ENCODE peak calls at places on chromosomes 16 and 17, in six cellular contexts. S is mammary epithelial cell; R is tibial nerve; Q is CD8-positive, alpha-beta T cell; G is adrenal gland; V is HCT116. N is an unnamed sample. For H3K4me1, the result is how much of the 10 kb centered on the place peaks cover.

GRCh38 chr17:65071861-65072260 is 15.3 kb upstream of the GNA13 start:
- DNase-seq in S (peak), R (no peak), Q (no peak), G (no peak), V (no peak), N (no peak)

GRCh38 chr16:85157813-85158701 is 45.8 kb upstream of the CIBAR2 start:
- DNase-seq in S (no peak), R (no peak), Q (peak), G (no peak), V (no peak), N (no peak)

GRCh38 chr16:56610017-56610608 is 1.7 kb downstream of the MT2A start:
- DNase-seq in S (peak), R (no peak), Q (peak), G (peak), V (peak), N (no peak)

GRCh38 chr17:17044846-17045561 is 2.7 kb downstream of the MPRIP start:
- DNase-seq in S (peak), R (no peak), Q (no peak), G (peak), V (no peak), N (no peak)

GRCh38 chr16:11677959-11678881 is 10.0 kb downstream of the SNN start:
- DNase-seq in S (no peak), R (no peak), Q (no peak), G (peak), V (no peak), N (no peak)

GRCh38 chr17:82794781-82795505 is 43.1 kb downstream of the TBCD start:
- DNase-seq in S (no peak), R (no peak), Q (no peak), G (no peak), V (no peak), N (no peak)

GRCh38 chr16:72945611-72946010 is 102.3 kb downstream of the ZFHX3 start:
- DNase-seq in S (no peak), R (no peak), Q (no peak), G (no peak), V (no peak), N (no peak)

GRCh38 chr17:12395733-12396354 is 269.8 kb upstream of the MYOCD start:
- DNase-seq in S (no peak), R (no peak), Q (no peak), G (peak), V (peak), N (no peak)

GRCh38 chr17:37327341-37328090 is 48.3 kb upstream of the C17orf78 start:
- DNase-seq in S (peak), R (no peak), Q (no peak), G (no peak), V (no peak), N (no peak)

GRCh38 chr16:24123275-24123674 is 132.9 kb upstream of the CACNG3 start:
- DNase-seq in S (no peak), R (no peak), Q (no peak), G (no peak), V (no peak), N (no peak)

GRCh38 chr16:68825427-68825826 is 17.9 kb upstream of the TANGO6 start:
- DNase-seq in S (no peak), R (no peak), Q (no peak), G (no peak), V (no peak), N (no peak)

GRCh38 chr16:9308300-9309209 is 217.1 kb downstream of the HAPSTR1 start:
- DNase-seq in S (no peak), R (no peak), Q (no peak), G (peak), V (no peak), N (no peak)

GRCh38 chr16:86532526-86532815 is 22.1 kb downstream of the FOXF1 start:
- DNase-seq in S (no peak), R (no peak), Q (no peak), G (no peak), V (no peak), N (no peak)

GRCh38 chr17:47311420-47311819 is 12.3 kb upstream of the EFCAB13 start:
- DNase-seq in S (no peak), R (no peak), Q (no peak), G (no peak), V (no peak), N (no peak)

GRCh38 chr16:1258906-1259759 is 3.3 kb downstream of the TPSD1 start:
- DNase-seq in S (no peak), R (no peak), Q (no peak), G (no peak), V (no peak), N (no peak)

GRCh38 chr16:89017956-89018604 is 41.1 kb upstream of the CBFA2T3 start:
- DNase-seq in S (no peak), R (no peak), Q (no peak), G (no peak), V (no peak), N (peak)

GRCh38 chr16:30032083-30032819 is 1.2 kb upstream of the TLCD3B start:
- DNase-seq in S (peak), R (no peak), Q (peak), G (peak), V (peak), N (no peak)

GRCh38 chr17:15090533-15090932 is 174.6 kb downstream of the PMP22 start:
- DNase-seq in S (no peak), R (no peak), Q (no peak), G (no peak), V (no peak), N (no peak)

GRCh38 chr16:85394511-85395206 is 218.5 kb upstream of the GSE1 start:
- DNase-seq in S (no peak), R (peak), Q (no peak), G (peak), V (no peak), N (peak)

GRCh38 chr17:75228305-75228704 is 22.8 kb downstream of the NUP85 start:
- DNase-seq in S (no peak), R (no peak), Q (no peak), G (peak), V (no peak), N (no peak)

GRCh38 chr16:66382171-66382965 is 15.9 kb downstream of the CDH5 start:
- DNase-seq in S (peak), R (no peak), Q (no peak), G (no peak), V (no peak), N (no peak)

GRCh38 chr17:56392274-56392673 is 201.2 kb upstream of the NOG start:
- DNase-seq in S (no peak), R (no peak), Q (no peak), G (no peak), V (no peak), N (no peak)

GRCh38 chr16:68548947-68549346 is 9.9 kb downstream of the ZFP90 start:
- DNase-seq in S (no peak), R (no peak), Q (no peak), G (no peak), V (no peak), N (no peak)

GRCh38 chr17:56808503-56808902 is 25.2 kb downstream of the C17orf67 start:
- DNase-seq in S (peak), R (no peak), Q (no peak), G (no peak), V (no peak), N (no peak)

GRCh38 chr16:66942981-66943380 is 7.7 kb downstream of the CES2 start:
- DNase-seq in S (no peak), R (no peak), Q (no peak), G (no peak), V (no peak), N (no peak)

GRCh38 chr17:2239882-2240430 is 63.6 kb downstream of the SMG6 start:
- DNase-seq in S (peak), R (no peak), Q (no peak), G (peak), V (no peak), N (peak)

GRCh38 chr16:19304670-19305240 is 19.2 kb downstream of the CLEC19A start:
- DNase-seq in S (peak), R (no peak), Q (no peak), G (no peak), V (no peak), N (no peak)

GRCh38 chr17:49952209-49952911 is 16.6 kb upstream of the DLX4 start:
- DNase-seq in S (peak), R (peak), Q (peak), G (peak), V (peak), N (peak)

GRCh38 chr17:49218941-49219913 is 8.7 kb downstream of the ABI3 start:
- DNase-seq in S (no peak), R (no peak), Q (no peak), G (no peak), V (no peak), N (peak)

GRCh38 chr16:47143677-47144558 is at the start of gene NETO2:
- DNase-seq in S (peak), R (no peak), Q (peak), G (peak), V (no peak), N (peak)

GRCh38 chr17:43830510-43831145 is 2.3 kb downstream of the MPP3 start:
- DNase-seq in S (peak), R (no peak), Q (no peak), G (no peak), V (no peak), N (no peak)

DNA sequence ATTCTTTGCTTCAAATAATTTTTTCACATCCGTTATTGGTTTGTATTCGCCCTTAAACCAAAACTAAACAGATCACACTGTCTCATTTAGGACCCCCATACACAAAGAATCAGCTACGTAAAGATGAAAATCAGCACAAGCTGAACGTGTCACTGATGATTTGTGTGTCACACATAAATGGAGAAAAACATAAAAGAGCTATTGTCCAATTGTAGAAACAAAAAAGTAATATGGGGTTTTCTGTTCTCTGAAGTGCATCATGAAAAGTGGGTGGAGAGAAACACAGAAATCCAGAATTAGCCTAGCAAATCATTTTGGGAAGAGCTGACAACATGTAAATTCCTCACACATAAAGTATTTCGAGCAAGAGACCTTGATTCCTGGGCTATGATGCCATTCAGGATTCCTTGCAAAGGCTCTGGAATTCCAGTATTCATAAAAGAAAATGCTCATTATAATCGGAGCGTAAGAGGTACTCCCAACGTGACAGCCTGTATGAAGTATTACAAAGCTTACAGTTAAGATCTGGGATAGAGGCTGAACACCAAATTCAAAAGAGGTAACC is 1.1 kb downstream of the DCUN1D3 start:
- DNase-seq in S (peak), R (no peak), Q (no peak), G (no peak), V (no peak), N (no peak)
- H3K4me1 ChIP-seq in S (under half), R (under half), Q (under half), G (under half), V (under half), N (half or more)

DNA sequence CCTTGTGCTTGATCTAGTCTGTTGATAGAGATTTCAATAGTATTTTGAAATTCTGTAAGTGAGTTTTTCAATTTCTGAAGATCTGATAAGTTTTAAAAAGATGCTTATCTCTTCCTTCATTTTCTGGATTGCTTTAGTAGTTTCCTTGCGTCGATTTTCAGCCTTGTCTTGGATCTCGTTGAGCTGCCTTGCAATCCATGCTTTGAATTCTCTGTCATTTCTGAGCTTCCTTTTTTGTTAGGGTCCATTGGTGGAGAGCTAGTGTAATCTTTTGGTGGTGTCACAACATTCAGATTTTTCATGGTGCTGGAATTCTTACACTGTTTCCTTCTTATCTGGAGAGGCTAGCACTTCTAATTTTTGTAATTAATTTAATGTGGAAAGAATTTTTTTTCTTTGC is 61.1 kb downstream of the SLFN11 start:
- DNase-seq in S (no peak), R (no peak), Q (no peak), G (no peak), V (no peak), N (no peak)
- H3K4me1 ChIP-seq in S (under half), R (under half), Q (under half), G (under half), V (under half), N (under half)

GRCh38 chr17:40309938-40310510 is 1.0 kb downstream of the RARA start:
- DNase-seq in S (no peak), R (peak), Q (no peak), G (no peak), V (no peak), N (peak)
- H3K4me1 ChIP-seq in S (half or more), R (half or more), Q (half or more), G (under half), V (half or more), N (half or more)

GRCh38 chr17:57944796-57945362 is 10.3 kb downstream of the CUEDC1 start:
- DNase-seq in S (no peak), R (no peak), Q (no peak), G (no peak), V (no peak), N (no peak)
- H3K4me1 ChIP-seq in S (under half), R (half or more), Q (under half), G (half or more), V (half or more), N (half or more)

DNA sequence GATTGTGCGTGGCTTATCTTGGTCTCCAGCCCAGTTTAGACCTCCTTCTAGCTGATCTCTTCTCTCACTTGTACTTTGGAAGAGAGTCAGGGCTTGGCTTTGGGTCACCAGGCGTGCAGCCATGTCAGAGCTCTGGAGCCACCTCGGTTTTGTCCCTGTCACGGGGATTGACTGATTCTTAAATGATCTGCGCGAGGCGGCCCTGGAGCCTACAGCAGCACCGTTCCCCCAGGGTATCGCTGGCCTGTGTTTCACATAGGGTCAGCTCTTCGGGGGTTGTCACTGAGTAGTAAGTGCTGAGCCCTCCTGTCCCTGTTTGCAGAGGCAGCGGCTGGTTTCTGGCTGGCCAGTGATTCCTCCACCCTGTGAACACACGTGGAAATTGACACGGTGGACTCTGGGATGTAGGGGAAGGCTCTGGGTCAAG is 209.8 kb upstream of the CHMP6 start:
- DNase-seq in S (no peak), R (no peak), Q (no peak), G (no peak), V (no peak), N (no peak)
- H3K4me1 ChIP-seq in S (under half), R (under half), Q (half or more), G (under half), V (under half), N (under half)

DNA sequence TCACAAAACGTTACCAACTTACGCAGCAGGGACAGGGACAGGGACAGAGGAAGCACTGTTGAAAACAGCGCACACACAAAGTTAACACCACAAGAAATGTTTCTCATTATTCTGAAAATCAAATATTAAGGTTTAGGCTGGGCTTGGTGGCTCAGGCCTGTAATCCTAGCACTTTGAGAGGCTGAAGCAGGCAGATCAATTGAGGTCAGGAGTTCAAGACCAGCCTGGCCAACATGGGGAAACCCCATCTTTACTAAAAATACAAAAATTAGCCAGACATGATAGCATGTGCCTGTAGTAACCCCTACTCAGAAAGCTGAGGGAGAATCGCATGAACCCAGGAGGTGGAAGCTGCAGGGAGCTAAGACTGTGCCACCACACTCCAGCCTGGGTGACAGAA is 4.2 kb downstream of the CYTH1 start:
- DNase-seq in S (no peak), R (no peak), Q (no peak), G (peak), V (no peak), N (no peak)
- H3K4me1 ChIP-seq in S (under half), R (under half), Q (half or more), G (under half), V (under half), N (half or more)